ENCODE peak calls at places on chromosomes 7 and 10, in nine cellular contexts. S, V, K, A, L, C, B, O and W are unnamed samples.

GRCh38 chr7:142915315-142915714 is 18.2 kb downstream of the TRPV5 start:
- DNase-seq in S (no peak), V (no peak), K (no peak), A (no peak), L (peak), C (no peak), B (no peak), O (no peak), W (no peak)

GRCh38 chr10:112335104-112335840 is 38.6 kb upstream of the ACSL5 start:
- DNase-seq in S (no peak), V (peak), K (no peak), A (no peak), L (no peak), C (no peak), B (no peak), O (no peak), W (peak)

GRCh38 chr7:1918063-1918645 is 248.1 kb downstream of the ELFN1 start:
- DNase-seq in S (no peak), V (no peak), K (no peak), A (no peak), L (no peak), C (no peak), B (no peak), O (no peak), W (no peak)

GRCh38 chr7:43602271-43602670 is 19.4 kb downstream of the STK17A start:
- DNase-seq in S (no peak), V (peak), K (no peak), A (no peak), L (no peak), C (no peak), B (no peak), O (no peak), W (no peak)

GRCh38 chr10:49111320-49111698 is 4.0 kb downstream of the VSTM4 start:
- DNase-seq in S (no peak), V (no peak), K (no peak), A (no peak), L (peak), C (no peak), B (no peak), O (no peak), W (no peak)

GRCh38 chr10:128873408-128873807 is 593.6 kb upstream of the MGMT start:
- DNase-seq in S (no peak), V (no peak), K (no peak), A (no peak), L (peak), C (no peak), B (no peak), O (no peak), W (no peak)

GRCh38 chr10:113661332-113661731 is 2.5 kb downstream of the NRAP start:
- DNase-seq in S (no peak), V (no peak), K (no peak), A (no peak), L (no peak), C (no peak), B (no peak), O (no peak), W (no peak)

GRCh38 chr7:149126662-149127321 is 668 bp upstream of the ZNF425 start:
- DNase-seq in S (no peak), V (peak), K (peak), A (no peak), L (peak), C (peak), B (peak), O (peak), W (no peak)

GRCh38 chr10:60981012-60981411 is 37.0 kb upstream of the RHOBTB1 start:
- DNase-seq in S (no peak), V (no peak), K (no peak), A (no peak), L (no peak), C (no peak), B (no peak), O (no peak), W (no peak)

GRCh38 chr10:78664929-78665525 is 403.7 kb upstream of the ZMIZ1 start:
- DNase-seq in S (peak), V (peak), K (peak), A (peak), L (peak), C (no peak), B (no peak), O (no peak), W (no peak)

GRCh38 chr10:124288928-124289921 is 129.5 kb downstream of the OAT start:
- DNase-seq in S (no peak), V (no peak), K (no peak), A (no peak), L (peak), C (no peak), B (no peak), O (no peak), W (no peak)

GRCh38 chr7:98470131-98470985 is 69.5 kb upstream of the BAIAP2L1 start:
- DNase-seq in S (no peak), V (peak), K (peak), A (peak), L (peak), C (peak), B (peak), O (peak), W (no peak)

GRCh38 chr7:7201583-7202374 is 19.4 kb downstream of the C1GALT1 start:
- DNase-seq in S (no peak), V (no peak), K (peak), A (no peak), L (peak), C (no peak), B (peak), O (peak), W (no peak)

GRCh38 chr10:25113231-25114035 is 61.4 kb upstream of the GPR158 start:
- DNase-seq in S (peak), V (peak), K (peak), A (peak), L (peak), C (peak), B (peak), O (peak), W (peak)
- H3K4me3 ChIP-seq in S (no peak), V (no peak), K (no peak), A (no peak), L (no peak), C (no peak), B (no peak), O (no peak), W (peak)

GRCh38 chr7:132475669-132476116 is 100.6 kb downstream of the PLXNA4 start:
- DNase-seq in S (no peak), V (no peak), K (no peak), A (no peak), L (peak), C (no peak), B (no peak), O (no peak), W (no peak)
- H3K4me3 ChIP-seq in S (no peak), V (no peak), K (no peak), A (no peak), L (peak), C (no peak), B (no peak), O (no peak), W (no peak)

DNA sequence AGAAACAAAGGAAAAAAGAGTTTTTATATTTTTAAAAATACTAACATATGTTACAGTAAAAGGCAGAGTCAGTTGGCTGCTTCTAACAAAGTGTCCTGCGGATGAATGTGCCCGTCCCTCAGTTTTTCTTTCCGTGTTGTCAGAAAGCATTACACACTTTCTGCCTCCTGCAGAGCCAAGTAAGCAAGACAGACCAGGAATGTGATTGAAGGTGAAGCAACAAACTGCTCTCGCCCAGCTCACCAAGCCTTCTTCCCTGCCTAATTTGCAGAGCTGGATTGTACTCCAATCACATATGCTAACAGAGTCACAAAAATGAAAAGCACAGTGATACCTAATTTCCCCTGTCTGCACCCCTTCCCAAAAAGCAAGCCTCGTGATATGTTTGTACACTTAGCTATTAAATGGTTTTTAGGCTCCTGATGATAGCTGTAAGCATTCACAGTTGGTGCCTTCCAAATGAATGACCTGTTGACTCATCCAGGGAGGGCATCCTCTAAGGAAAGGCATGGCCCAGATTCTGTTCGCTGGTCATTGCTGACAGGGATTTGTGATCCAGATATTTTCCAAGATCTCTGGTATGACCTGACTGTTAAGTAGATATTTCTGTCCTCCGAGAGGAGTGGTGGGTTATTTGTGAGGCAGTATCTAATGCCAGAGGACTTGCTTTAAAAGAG is 187.3 kb upstream of the PLXDC2 start:
- DNase-seq in S (no peak), V (peak), K (no peak), A (no peak), L (peak), C (no peak), B (no peak), O (no peak), W (no peak)
- H3K4me3 ChIP-seq in S (no peak), V (no peak), K (no peak), A (no peak), L (no peak), C (no peak), B (no peak), O (no peak), W (no peak)

DNA sequence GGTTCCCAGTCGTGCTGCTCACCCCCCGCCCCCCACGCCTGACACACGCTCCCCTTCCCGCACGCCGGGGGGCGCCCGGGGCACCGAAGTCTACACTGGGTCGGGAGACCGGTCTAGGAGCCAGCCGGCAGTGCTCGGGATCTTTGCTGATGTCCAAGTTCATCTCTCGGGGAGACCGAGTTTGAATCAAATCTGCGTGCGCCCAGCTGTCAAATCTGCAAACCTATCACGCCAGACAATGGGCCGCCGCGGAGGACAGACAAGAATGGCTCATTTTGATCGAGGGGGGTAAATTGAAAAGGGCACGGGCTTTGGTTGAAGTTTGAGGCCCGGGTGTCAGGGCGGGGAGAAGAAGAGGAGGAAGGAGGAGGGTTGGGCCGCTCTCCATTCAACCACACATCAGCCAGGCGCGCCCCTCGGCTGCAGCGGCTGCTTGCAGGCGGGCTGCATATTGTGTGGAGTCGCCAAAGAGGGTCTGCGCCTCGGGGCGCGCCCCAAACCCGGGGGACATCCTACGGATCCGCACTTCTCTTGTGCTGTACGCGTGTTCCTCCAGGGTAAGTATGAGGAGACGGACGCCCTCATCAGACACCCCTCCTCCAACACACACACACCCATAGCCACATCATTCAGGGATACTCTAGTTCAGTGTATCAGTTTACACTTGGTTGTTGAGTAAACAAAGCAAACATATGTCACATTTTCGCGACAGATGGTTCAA is 1.3 kb upstream of the GFRA1 start:
- DNase-seq in S (no peak), V (peak), K (peak), A (no peak), L (peak), C (peak), B (no peak), O (no peak), W (no peak)
- H3K4me3 ChIP-seq in S (no peak), V (peak), K (no peak), A (peak), L (peak), C (peak), B (peak), O (peak), W (peak)

GRCh38 chr10:122087436-122087835 is 98.5 kb downstream of the TACC2 start:
- DNase-seq in S (no peak), V (no peak), K (no peak), A (no peak), L (no peak), C (no peak), B (no peak), O (no peak), W (no peak)

GRCh38 chr10:122084286-122085041 is 95.5 kb downstream of the TACC2 start:
- DNase-seq in S (no peak), V (no peak), K (no peak), A (no peak), L (peak), C (no peak), B (no peak), O (no peak), W (no peak)

GRCh38 chr10:122089343-122090015 is 100.5 kb downstream of the TACC2 start:
- DNase-seq in S (no peak), V (no peak), K (no peak), A (no peak), L (no peak), C (no peak), B (no peak), O (no peak), W (no peak)

GRCh38 chr10:122085423-122085911 is 96.5 kb downstream of the TACC2 start:
- DNase-seq in S (no peak), V (no peak), K (no peak), A (no peak), L (no peak), C (no peak), B (no peak), O (no peak), W (no peak)

DNA sequence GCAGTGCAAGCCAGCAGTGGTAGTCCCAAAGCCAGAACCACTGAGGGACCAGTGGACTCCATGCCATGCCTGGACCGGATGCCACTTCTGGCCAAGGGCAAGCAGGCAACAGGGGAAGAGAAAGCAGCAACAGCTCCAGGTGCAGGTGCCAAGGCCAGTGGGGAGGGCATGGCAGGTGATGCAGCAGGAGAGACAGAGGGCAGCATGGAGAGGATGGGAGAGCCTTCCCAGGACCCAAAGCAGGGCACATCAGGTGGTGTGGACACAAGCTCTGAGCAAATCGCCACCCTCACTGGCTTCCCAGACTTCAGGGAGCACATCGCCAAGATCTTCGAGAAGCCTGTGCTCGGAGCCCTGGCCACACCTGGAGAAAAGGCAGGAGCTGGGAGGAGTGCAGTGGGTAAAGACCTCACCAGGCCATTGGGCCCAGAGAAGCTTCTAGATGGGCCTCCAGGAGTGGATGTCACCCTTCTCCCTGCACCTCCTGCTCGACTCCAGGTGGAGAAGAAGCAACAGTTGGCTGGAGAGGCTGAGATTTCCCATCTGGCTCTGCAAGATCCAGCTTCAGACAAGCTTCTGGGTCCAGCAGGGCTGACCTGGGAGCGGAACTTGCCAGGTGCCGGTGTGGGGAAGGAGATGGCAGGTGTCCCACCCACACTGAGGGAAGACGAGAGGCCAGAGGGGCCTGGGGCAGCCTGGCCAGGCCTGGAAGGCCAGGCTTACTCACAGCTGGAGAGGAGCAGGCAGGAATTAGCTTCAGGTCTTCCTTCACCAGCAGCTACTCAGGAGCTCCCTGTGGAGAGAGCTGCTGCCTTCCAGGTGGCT is 97.7 kb downstream of the TACC2 start:
- DNase-seq in S (no peak), V (no peak), K (no peak), A (no peak), L (no peak), C (no peak), B (no peak), O (no peak), W (no peak)
- H3K4me3 ChIP-seq in S (no peak), V (no peak), K (no peak), A (no peak), L (no peak), C (no peak), B (no peak), O (no peak), W (no peak)

DNA sequence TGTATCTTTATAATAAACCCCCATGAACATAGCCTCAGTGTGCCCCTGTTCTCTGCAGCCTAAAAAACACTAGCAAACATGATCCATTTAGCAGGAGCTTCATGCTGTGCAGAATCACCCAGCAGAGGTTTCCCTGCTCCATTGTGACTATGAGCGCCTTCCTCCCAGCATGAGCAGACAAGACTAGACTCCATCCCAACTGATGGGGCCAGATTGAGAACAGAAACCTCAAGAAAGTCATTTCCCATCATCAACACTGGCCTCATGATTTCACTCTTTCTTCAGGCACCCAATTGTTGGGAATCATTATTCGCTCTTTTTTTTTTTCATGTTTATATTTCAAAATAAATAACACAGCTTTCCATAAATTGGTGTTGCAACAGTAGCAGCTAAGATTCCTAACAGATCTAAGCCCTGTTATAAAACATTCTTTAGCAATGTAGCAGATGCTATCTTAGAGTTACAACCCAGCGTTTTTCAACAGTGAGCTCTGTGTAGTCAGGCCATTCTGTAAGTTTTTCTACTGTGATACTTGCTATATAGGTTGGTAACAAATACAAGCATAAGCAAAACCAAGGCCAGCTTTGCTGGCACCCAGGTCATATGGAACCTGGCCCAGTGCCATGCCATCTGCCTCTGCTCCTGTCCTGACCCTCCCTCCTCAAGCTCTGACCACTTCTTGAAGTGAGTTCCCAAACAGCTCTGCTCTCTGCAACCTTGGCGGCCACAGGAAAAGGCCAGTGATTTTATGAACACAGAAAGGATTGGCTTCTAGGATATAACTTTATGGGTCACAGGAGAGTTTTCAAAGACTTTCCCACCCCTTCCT is 13.0 kb downstream of the NOD1 start:
- DNase-seq in S (no peak), V (peak), K (no peak), A (no peak), L (no peak), C (no peak), B (peak), O (no peak), W (no peak)
- H3K4me3 ChIP-seq in S (no peak), V (no peak), K (no peak), A (no peak), L (no peak), C (no peak), B (no peak), O (no peak), W (no peak)

DNA sequence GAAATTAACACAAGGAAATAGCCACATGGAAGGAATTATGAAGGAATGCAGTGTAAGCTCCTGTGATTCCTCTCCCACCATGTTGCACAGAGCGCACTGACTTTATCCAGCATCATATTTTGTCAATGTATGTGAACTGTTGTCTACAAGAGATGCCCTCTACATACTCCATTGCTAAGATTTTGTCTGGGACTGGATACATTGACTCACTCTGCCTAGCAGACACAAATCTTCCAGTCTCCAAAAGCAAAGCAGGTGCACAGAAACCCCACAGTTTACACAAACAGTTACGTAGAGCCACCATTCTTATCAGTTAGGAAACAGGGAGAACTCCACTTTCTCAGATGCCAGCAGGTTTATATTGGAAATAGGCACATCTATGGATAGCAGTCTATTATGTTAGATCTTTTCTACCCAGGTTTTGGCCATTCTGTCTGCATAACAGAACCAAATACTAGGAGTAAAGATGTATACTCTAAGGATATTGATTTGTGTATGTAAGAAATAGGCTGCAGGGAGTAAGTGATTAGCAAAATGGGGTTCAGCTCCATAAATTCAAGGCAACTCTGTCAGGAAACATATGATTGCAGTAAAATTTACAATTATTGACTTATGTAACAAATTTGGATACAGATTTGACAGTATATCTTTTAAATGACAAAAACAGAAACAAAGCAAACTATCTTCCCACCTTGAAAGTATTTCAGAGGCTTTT is 1.5 kb downstream of the AKR1C2 start:
- DNase-seq in S (no peak), V (no peak), K (no peak), A (no peak), L (no peak), C (no peak), B (no peak), O (no peak), W (no peak)
- H3K4me3 ChIP-seq in S (no peak), V (peak), K (no peak), A (no peak), L (no peak), C (peak), B (no peak), O (no peak), W (no peak)